ENCODE peak calls at places on chromosomes 1 and 21, in five cellular contexts. T is CD4-positive, alpha-beta T cell; K is A549; E is choroid plexus epithelial cell; W is sigmoid colon. N is an unnamed sample.

GRCh38 chr1:40107290-40107959 is 10.4 kb upstream of the PPT1 start:
- DNase-seq in W (no peak), E (no peak), T (no peak), K (no peak), N (no peak)

GRCh38 chr1:52203935-52204625 is 62.2 kb downstream of the ZFYVE9 start:
- DNase-seq in T (no peak), W (no peak), K (no peak), E (no peak), N (no peak)

GRCh38 chr1:154837679-154838171 is 32.4 kb downstream of the KCNN3 start:
- DNase-seq in T (no peak), E (no peak), W (peak; percentile 97), K (no peak), N (peak; percentile 64)

GRCh38 chr1:211329764-211330201 is 3.1 kb downstream of the TRAF5 start:
- DNase-seq in K (no peak), W (no peak), E (no peak), T (no peak), N (peak; percentile 39)

GRCh38 chr21:25735895-25736597 is 1.3 kb downstream of the GABPA start:
- DNase-seq in E (peak; percentile 56), T (no peak), K (no peak), W (no peak), N (no peak)

GRCh38 chr21:44753357-44753756 is 42.0 kb upstream of the TSPEAR start:
- DNase-seq in K (no peak), W (no peak), E (no peak), T (no peak), N (no peak)

GRCh38 chr1:167431909-167432650 is 86.2 kb downstream of the CD247 start:
- DNase-seq in T (no peak), K (no peak), W (no peak), E (no peak), N (no peak)

GRCh38 chr1:245715970-245716369 is 561.2 kb downstream of the KIF26B start:
- DNase-seq in T (no peak), K (no peak), W (no peak), E (peak; percentile 75), N (no peak)

GRCh38 chr1:203478986-203479385 is 3.4 kb downstream of the PRELP start:
- DNase-seq in W (no peak), K (no peak), E (no peak), T (no peak), N (no peak)

GRCh38 chr1:203481186-203481585 is 5.6 kb downstream of the PRELP start:
- DNase-seq in K (no peak), E (no peak), T (no peak), W (no peak), N (no peak)

GRCh38 chr1:203479646-203480045 is 4.0 kb downstream of the PRELP start:
- DNase-seq in E (no peak), W (no peak), K (no peak), T (no peak), N (no peak)

GRCh38 chr1:203480525-203481084 is 5.0 kb downstream of the PRELP start:
- DNase-seq in T (peak; percentile 33), E (peak; percentile 56), W (peak; percentile 94), K (peak; percentile 63), N (no peak)

GRCh38 chr1:203480084-203480483 is 4.5 kb downstream of the PRELP start:
- DNase-seq in K (no peak), W (peak; percentile 82), T (no peak), E (peak; percentile 69), N (no peak)
- TF ChIP-seq CTCF in K (no peak), W (peak; percentile 21), T (no peak), E (peak; percentile 9), N (no peak)

GRCh38 chr21:18041012-18041411 is 203.6 kb upstream of the CHODL start:
- DNase-seq in T (no peak), W (no peak), K (no peak), E (peak; percentile 63), N (no peak)
- TF ChIP-seq CTCF in T (no peak), W (no peak), K (no peak), E (peak; percentile 65), N (peak; percentile 14)

DNA sequence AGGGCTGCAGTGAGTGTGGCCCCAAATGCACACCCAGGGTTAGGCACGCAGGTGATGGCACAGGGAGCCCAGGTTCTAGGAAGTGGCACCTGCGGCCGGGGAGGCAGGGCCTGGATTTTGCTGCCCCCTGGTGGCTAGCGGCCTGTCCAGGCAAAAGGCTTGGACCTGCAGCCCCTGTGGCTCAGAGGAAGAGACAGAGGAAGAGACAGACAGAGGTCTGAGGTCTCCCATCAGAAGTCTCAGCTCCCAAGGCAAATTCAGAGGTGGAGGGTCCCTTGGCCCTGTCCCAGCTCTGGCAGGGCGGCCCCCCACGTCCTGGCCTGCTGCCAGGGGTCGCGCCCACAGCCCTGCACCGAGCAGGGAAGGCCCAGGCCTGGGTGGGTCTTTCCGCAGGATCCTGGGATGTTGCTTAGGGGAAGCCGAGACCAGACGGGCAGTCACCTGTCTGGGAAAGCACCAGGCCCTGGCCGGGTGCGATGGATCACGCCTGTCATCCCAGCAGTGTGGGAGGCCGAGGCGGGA is 8.0 kb upstream of the TNFRSF14 start:
- DNase-seq in W (peak; percentile 91), K (peak; percentile 78), E (peak; percentile 73), T (peak; percentile 87), N (peak; percentile 84)
- TF ChIP-seq CTCF in W (peak; percentile 96), K (peak; percentile 77), E (peak; percentile 97), T (peak; percentile 93), N (peak; percentile 96)

DNA sequence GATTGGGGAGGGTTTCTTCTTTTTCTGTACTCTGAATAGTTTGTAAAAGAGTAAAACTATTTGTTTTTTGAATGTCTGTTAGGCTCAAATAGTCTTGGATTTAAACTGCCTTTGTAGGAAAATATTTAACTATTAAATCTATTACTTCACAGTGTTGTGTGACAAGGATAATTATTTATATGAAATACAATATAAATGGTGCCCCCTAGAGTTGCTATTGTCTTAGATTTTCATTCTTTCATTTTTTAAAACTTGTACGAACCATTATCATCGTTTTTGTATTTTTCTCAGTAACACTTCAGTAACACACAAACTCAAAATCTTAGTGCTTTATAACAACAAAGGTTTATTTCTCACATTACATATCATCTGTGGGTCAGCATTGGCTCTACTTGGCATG is 37.4 kb downstream of the C1orf185 start:
- DNase-seq in K (no peak), T (no peak), E (peak; percentile 8), W (no peak), N (no peak)
- TF ChIP-seq CTCF in K (peak; percentile 23), T (no peak), E (no peak), W (no peak), N (no peak)

DNA sequence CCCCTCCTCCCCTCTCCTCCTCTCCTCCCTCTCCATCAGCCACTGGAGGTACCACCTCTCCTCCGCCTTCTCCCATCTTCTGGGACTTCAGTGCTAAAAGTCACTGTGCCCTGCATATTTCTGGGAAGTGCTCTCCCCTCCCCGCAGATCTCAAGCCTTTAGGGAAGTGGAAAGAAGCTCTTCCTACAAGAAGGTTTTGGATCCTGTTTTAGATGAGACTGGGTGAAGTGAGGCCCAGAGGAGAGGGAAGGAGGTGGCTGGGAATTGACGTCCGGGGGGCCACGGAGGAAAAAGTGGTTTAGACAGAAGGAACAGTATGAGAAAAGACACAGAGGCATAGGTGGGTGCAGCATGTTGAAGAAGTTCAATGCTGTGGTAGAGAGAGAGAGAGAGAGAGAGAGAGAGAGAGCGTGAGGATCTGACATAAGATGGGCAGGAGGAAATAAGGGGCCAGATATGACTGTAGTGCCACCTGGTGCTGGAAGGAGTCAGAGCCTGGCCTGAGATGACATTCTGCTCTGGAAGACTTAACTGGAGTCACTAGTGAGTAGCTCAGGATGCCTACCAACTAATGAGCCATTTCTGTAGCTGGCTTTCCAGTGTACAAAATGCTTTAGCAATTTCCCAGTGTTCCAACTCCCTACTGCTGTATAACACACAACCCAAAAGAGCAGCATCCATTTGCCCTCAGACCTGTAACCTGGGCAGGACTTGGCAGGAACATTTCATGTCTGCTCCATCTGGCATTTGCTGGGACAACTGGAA is 16.7 kb upstream of the ZSCAN20 start:
- DNase-seq in W (no peak), E (peak; percentile 96), K (peak; percentile 49), T (peak; percentile 6), N (peak; percentile 71)
- TF ChIP-seq CTCF in W (peak; percentile 55), E (peak; percentile 85), K (peak; percentile 55), T (no peak), N (peak; percentile 68)

GRCh38 chr1:63532727-63533126 is 9.4 kb downstream of the EFCAB7 start:
- DNase-seq in K (no peak), E (no peak), T (no peak), W (no peak), N (no peak)

GRCh38 chr1:63537006-63537405 is 13.7 kb downstream of the EFCAB7 start:
- DNase-seq in T (no peak), E (no peak), W (no peak), K (no peak), N (no peak)

GRCh38 chr1:63534406-63534805 is 11.1 kb downstream of the EFCAB7 start:
- DNase-seq in K (no peak), E (no peak), W (no peak), T (no peak), N (no peak)

GRCh38 chr1:63537940-63538339 is 14.6 kb downstream of the EFCAB7 start:
- DNase-seq in W (no peak), E (peak; percentile 39), T (no peak), K (no peak), N (no peak)
- TF ChIP-seq CTCF in W (peak; percentile 38), E (peak; percentile 51), T (peak; percentile 72), K (peak; percentile 39), N (peak; percentile 48)

GRCh38 chr1:36098650-36099365 is 10.1 kb downstream of the ADPRS start:
- DNase-seq in E (no peak), W (no peak), T (no peak), K (no peak), N (no peak)

GRCh38 chr1:36094621-36095061 is 5.9 kb downstream of the ADPRS start:
- DNase-seq in T (no peak), W (peak; percentile 63), K (no peak), E (no peak), N (no peak)

GRCh38 chr1:36097693-36098585 is 9.2 kb downstream of the ADPRS start:
- DNase-seq in K (no peak), W (no peak), T (no peak), E (no peak), N (no peak)

GRCh38 chr1:36095760-36096405 is 7.2 kb downstream of the ADPRS start:
- DNase-seq in T (no peak), E (no peak), K (no peak), W (no peak), N (no peak)

DNA sequence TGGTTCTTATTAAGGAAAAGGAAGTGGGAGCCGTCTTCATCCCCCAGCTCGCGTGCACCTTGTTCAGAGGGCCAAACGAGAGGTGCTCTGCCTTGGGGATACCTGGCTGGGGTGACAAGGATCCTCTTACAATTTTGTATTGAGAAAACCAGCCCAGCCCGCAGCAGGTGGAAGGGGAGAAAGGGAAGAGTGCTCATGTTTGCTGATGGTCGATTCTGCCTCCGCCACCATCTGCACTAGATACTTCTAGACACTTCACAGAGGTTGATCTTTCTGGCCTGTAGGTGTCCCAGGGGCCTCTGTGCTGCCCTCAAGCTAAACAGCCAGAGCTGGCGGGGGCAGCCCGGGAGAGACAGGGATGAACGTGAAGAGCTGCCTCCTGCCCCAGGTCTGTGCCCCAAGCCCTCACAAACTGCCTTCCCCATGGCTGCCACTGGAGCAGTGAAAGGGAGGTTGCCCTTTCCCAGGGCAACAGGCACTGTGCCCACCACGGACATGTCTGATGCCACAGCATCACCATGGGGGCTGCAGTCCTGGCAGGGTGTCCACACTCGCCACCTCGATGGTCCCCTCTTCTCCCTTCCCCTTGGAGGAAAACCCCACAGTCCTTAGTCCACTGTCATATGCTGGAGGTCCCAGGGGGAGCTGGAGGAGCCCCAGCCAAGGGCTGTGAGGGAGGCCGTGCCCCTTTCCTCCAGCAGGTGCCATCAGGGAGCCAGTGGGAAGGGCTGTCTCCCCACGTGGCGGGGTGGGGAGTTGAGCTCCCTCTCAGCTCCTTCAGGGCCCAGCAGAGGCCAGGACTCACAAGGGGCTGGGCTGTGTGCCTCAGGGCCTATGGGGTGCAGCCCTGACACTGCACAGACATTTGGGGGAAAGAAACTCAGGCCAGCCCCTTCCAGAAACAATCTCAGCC is 8.1 kb downstream of the ADPRS start:
- DNase-seq in W (no peak), K (no peak), E (no peak), T (no peak), N (no peak)
- TF ChIP-seq CTCF in W (no peak), K (no peak), E (peak; percentile 31), T (no peak), N (no peak)

N was measured in GM13977.